ENCODE peak calls at places on chromosomes 1 and 21, in nine cellular contexts. One of them, this sample, is unnamed.

GRCh38 chr1:117559985-117560384 is 45.9 kb upstream of the TENT5C start:
- DNase-seq in cardiac fibroblast: no peak
- DNase-seq in right lobe of liver: no peak
- DNase-seq in prostate gland: no peak
- DNase-seq in K562: no peak
- DNase-seq in mammary epithelial cell: no peak
- DNase-seq in breast epithelium: no peak
- DNase-seq in cardiac muscle cell: no peak
- DNase-seq in heart right ventricle: no peak
- DNase-seq in this sample: no peak

GRCh38 chr1:245771521-245772281 is 616.9 kb downstream of the KIF26B start:
- DNase-seq in cardiac muscle cell: peak
- DNase-seq in K562: no peak
- DNase-seq in heart right ventricle: peak
- DNase-seq in cardiac fibroblast: peak
- DNase-seq in mammary epithelial cell: peak
- DNase-seq in breast epithelium: no peak
- DNase-seq in right lobe of liver: no peak
- DNase-seq in prostate gland: no peak
- DNase-seq in this sample: peak

GRCh38 chr1:176073524-176074157 is 133.4 kb downstream of the COP1 start:
- DNase-seq in cardiac fibroblast: peak
- DNase-seq in K562: peak
- DNase-seq in mammary epithelial cell: peak
- DNase-seq in prostate gland: peak
- DNase-seq in right lobe of liver: no peak
- DNase-seq in heart right ventricle: peak
- DNase-seq in cardiac muscle cell: peak
- DNase-seq in breast epithelium: no peak
- DNase-seq in this sample: peak

GRCh38 chr21:35732788-35733187 is 327.5 kb downstream of the SETD4 start:
- DNase-seq in cardiac muscle cell: no peak
- DNase-seq in cardiac fibroblast: no peak
- DNase-seq in prostate gland: peak
- DNase-seq in K562: no peak
- DNase-seq in breast epithelium: no peak
- DNase-seq in mammary epithelial cell: no peak
- DNase-seq in heart right ventricle: no peak
- DNase-seq in right lobe of liver: no peak
- DNase-seq in this sample: no peak

GRCh38 chr1:156816561-156817328 is at the start of gene SH2D2A:
- DNase-seq in right lobe of liver: no peak
- DNase-seq in cardiac muscle cell: no peak
- DNase-seq in heart right ventricle: peak
- DNase-seq in prostate gland: no peak
- DNase-seq in mammary epithelial cell: peak
- DNase-seq in cardiac fibroblast: peak
- DNase-seq in breast epithelium: no peak
- DNase-seq in K562: peak
- DNase-seq in this sample: no peak

GRCh38 chr1:170176772-170177171 is 31.0 kb downstream of the NTMT2 start:
- DNase-seq in right lobe of liver: no peak
- DNase-seq in cardiac muscle cell: no peak
- DNase-seq in heart right ventricle: no peak
- DNase-seq in prostate gland: no peak
- DNase-seq in mammary epithelial cell: no peak
- DNase-seq in K562: no peak
- DNase-seq in breast epithelium: no peak
- DNase-seq in cardiac fibroblast: no peak
- DNase-seq in this sample: no peak

GRCh38 chr1:21508580-21509350 is 458 bp upstream of the ALPL start:
- DNase-seq in heart right ventricle: peak
- DNase-seq in prostate gland: peak
- DNase-seq in breast epithelium: no peak
- DNase-seq in cardiac muscle cell: peak
- DNase-seq in right lobe of liver: peak
- DNase-seq in mammary epithelial cell: peak
- DNase-seq in K562: peak
- DNase-seq in cardiac fibroblast: peak
- DNase-seq in this sample: no peak

GRCh38 chr1:154550070-154550469 is 8.4 kb downstream of the UBE2Q1 start:
- DNase-seq in cardiac muscle cell: no peak
- DNase-seq in mammary epithelial cell: no peak
- DNase-seq in breast epithelium: no peak
- DNase-seq in cardiac fibroblast: no peak
- DNase-seq in K562: no peak
- DNase-seq in prostate gland: no peak
- DNase-seq in heart right ventricle: no peak
- DNase-seq in right lobe of liver: no peak
- DNase-seq in this sample: no peak

GRCh38 chr1:156556354-156556753 is 16.0 kb downstream of the IQGAP3 start:
- DNase-seq in right lobe of liver: no peak
- DNase-seq in breast epithelium: no peak
- DNase-seq in mammary epithelial cell: no peak
- DNase-seq in cardiac fibroblast: no peak
- DNase-seq in heart right ventricle: no peak
- DNase-seq in prostate gland: no peak
- DNase-seq in K562: no peak
- DNase-seq in cardiac muscle cell: no peak
- DNase-seq in this sample: no peak

GRCh38 chr1:192807221-192807967 is 1.4 kb upstream of the RGS2 start:
- DNase-seq in prostate gland: no peak
- DNase-seq in mammary epithelial cell: peak
- DNase-seq in right lobe of liver: no peak
- DNase-seq in breast epithelium: no peak
- DNase-seq in cardiac fibroblast: peak
- DNase-seq in cardiac muscle cell: no peak
- DNase-seq in heart right ventricle: no peak
- DNase-seq in K562: no peak
- DNase-seq in this sample: peak
- TF ChIP-seq CTCF in prostate gland: peak
- TF ChIP-seq CTCF in mammary epithelial cell: peak
- TF ChIP-seq CTCF in right lobe of liver: peak
- TF ChIP-seq CTCF in breast epithelium: no peak
- TF ChIP-seq CTCF in cardiac fibroblast: peak
- TF ChIP-seq CTCF in cardiac muscle cell: peak
- TF ChIP-seq CTCF in heart right ventricle: no peak
- TF ChIP-seq CTCF in K562: peak
- TF ChIP-seq CTCF in this sample: no peak

DNA sequence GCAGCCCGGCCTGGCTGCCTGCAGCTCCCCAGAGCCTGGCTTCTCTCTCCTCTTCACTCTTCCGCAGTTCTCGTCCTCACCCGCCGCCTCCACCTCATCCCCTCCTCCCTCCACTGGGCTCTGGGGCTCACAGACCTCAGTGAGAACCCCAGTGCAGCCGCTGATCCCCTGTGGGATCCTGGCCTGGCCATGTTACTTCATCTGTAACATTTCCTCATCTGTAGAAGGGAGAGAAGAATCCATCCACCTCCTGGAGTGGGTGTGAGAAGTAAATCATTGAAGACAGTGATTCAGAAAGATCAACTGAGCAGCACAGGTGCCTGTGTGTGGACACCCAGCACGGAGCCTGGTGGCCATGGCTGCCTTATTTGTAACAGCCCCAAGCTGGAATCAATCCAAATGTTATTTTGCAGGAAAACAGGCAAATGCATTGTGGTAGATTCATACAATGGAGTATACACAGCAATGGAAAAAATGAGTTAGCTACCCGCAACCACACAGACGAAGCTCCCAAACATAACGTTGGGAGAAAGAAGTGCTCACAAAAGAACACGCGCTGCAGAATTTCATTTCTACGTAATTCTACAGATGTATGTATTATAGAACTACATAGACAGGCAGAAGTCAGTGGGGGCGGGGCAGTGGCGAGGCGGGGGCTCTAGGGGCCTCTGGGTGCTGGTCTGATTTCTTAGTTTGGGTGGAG is 8.7 kb downstream of the LAPTM5 start:
- DNase-seq in breast epithelium: no peak
- DNase-seq in prostate gland: no peak
- DNase-seq in mammary epithelial cell: no peak
- DNase-seq in heart right ventricle: no peak
- DNase-seq in cardiac fibroblast: no peak
- DNase-seq in K562: no peak
- DNase-seq in right lobe of liver: no peak
- DNase-seq in cardiac muscle cell: no peak
- DNase-seq in this sample: no peak
- H3K4me3 ChIP-seq in breast epithelium: no peak
- H3K4me3 ChIP-seq in prostate gland: no peak
- H3K4me3 ChIP-seq in mammary epithelial cell: no peak
- H3K4me3 ChIP-seq in heart right ventricle: no peak
- H3K4me3 ChIP-seq in cardiac fibroblast: no peak
- H3K4me3 ChIP-seq in K562: no peak
- H3K4me3 ChIP-seq in right lobe of liver: no peak
- H3K4me3 ChIP-seq in cardiac muscle cell: no peak
- H3K4me3 ChIP-seq in this sample: no peak

GRCh38 chr1:115830963-115831362 is 10.0 kb downstream of the NHLH2 start:
- DNase-seq in K562: no peak
- DNase-seq in breast epithelium: no peak
- DNase-seq in cardiac fibroblast: no peak
- DNase-seq in prostate gland: no peak
- DNase-seq in right lobe of liver: no peak
- DNase-seq in mammary epithelial cell: no peak
- DNase-seq in heart right ventricle: no peak
- DNase-seq in cardiac muscle cell: no peak
- DNase-seq in this sample: no peak

GRCh38 chr1:115837386-115837761 is 3.6 kb downstream of the NHLH2 start:
- DNase-seq in prostate gland: no peak
- DNase-seq in cardiac fibroblast: no peak
- DNase-seq in right lobe of liver: no peak
- DNase-seq in cardiac muscle cell: no peak
- DNase-seq in breast epithelium: no peak
- DNase-seq in mammary epithelial cell: no peak
- DNase-seq in K562: no peak
- DNase-seq in heart right ventricle: no peak
- DNase-seq in this sample: no peak

GRCh38 chr1:115832651-115833050 is 8.3 kb downstream of the NHLH2 start:
- DNase-seq in breast epithelium: no peak
- DNase-seq in heart right ventricle: no peak
- DNase-seq in right lobe of liver: no peak
- DNase-seq in prostate gland: no peak
- DNase-seq in cardiac fibroblast: no peak
- DNase-seq in cardiac muscle cell: no peak
- DNase-seq in K562: no peak
- DNase-seq in mammary epithelial cell: no peak
- DNase-seq in this sample: no peak

GRCh38 chr1:115829947-115830346 is 11.0 kb downstream of the NHLH2 start:
- DNase-seq in cardiac muscle cell: no peak
- DNase-seq in prostate gland: no peak
- DNase-seq in right lobe of liver: no peak
- DNase-seq in K562: no peak
- DNase-seq in breast epithelium: no peak
- DNase-seq in mammary epithelial cell: no peak
- DNase-seq in cardiac fibroblast: no peak
- DNase-seq in heart right ventricle: no peak
- DNase-seq in this sample: no peak

GRCh38 chr1:115833806-115834205 is 7.1 kb downstream of the NHLH2 start:
- DNase-seq in right lobe of liver: no peak
- DNase-seq in heart right ventricle: no peak
- DNase-seq in mammary epithelial cell: no peak
- DNase-seq in prostate gland: no peak
- DNase-seq in cardiac muscle cell: no peak
- DNase-seq in breast epithelium: no peak
- DNase-seq in cardiac fibroblast: no peak
- DNase-seq in K562: no peak
- DNase-seq in this sample: no peak
- TF ChIP-seq CTCF in right lobe of liver: no peak
- TF ChIP-seq CTCF in heart right ventricle: no peak
- TF ChIP-seq CTCF in mammary epithelial cell: no peak
- TF ChIP-seq CTCF in prostate gland: no peak
- TF ChIP-seq CTCF in cardiac muscle cell: no peak
- TF ChIP-seq CTCF in breast epithelium: no peak
- TF ChIP-seq CTCF in cardiac fibroblast: no peak
- TF ChIP-seq CTCF in K562: no peak
- TF ChIP-seq CTCF in this sample: no peak

GRCh38 chr1:43935711-43936427 is 2.3 kb downstream of the ARTN start:
- DNase-seq in heart right ventricle: no peak
- DNase-seq in K562: no peak
- DNase-seq in cardiac fibroblast: no peak
- DNase-seq in cardiac muscle cell: peak
- DNase-seq in mammary epithelial cell: peak
- DNase-seq in breast epithelium: peak
- DNase-seq in right lobe of liver: no peak
- DNase-seq in prostate gland: peak
- DNase-seq in this sample: no peak
- H3K4me3 ChIP-seq in heart right ventricle: peak
- H3K4me3 ChIP-seq in K562: no peak
- H3K4me3 ChIP-seq in cardiac fibroblast: peak
- H3K4me3 ChIP-seq in cardiac muscle cell: peak
- H3K4me3 ChIP-seq in mammary epithelial cell: peak
- H3K4me3 ChIP-seq in breast epithelium: peak
- H3K4me3 ChIP-seq in right lobe of liver: no peak
- H3K4me3 ChIP-seq in prostate gland: peak
- H3K4me3 ChIP-seq in this sample: no peak

GRCh38 chr1:111441573-111442192 is 7.4 kb downstream of the WDR77 start:
- DNase-seq in breast epithelium: no peak
- DNase-seq in K562: peak
- DNase-seq in prostate gland: no peak
- DNase-seq in mammary epithelial cell: no peak
- DNase-seq in cardiac muscle cell: peak
- DNase-seq in heart right ventricle: no peak
- DNase-seq in right lobe of liver: no peak
- DNase-seq in cardiac fibroblast: peak
- DNase-seq in this sample: no peak
- TF ChIP-seq CTCF in breast epithelium: no peak
- TF ChIP-seq CTCF in K562: peak
- TF ChIP-seq CTCF in prostate gland: peak
- TF ChIP-seq CTCF in mammary epithelial cell: peak
- TF ChIP-seq CTCF in cardiac muscle cell: peak
- TF ChIP-seq CTCF in heart right ventricle: no peak
- TF ChIP-seq CTCF in right lobe of liver: peak
- TF ChIP-seq CTCF in cardiac fibroblast: peak
- TF ChIP-seq CTCF in this sample: peak